ENCODE peak calls at places on chromosome 4, in six cellular contexts. Q, K, H, O, B and Z are unnamed samples.

GRCh38 chr4:52983563-52984303 is 121.6 kb downstream of the RASL11B start:
- DNase-seq in H (peak; percentile 84), B (peak; percentile 68), Q (peak; percentile 39), K (no peak), O (peak; percentile 89), Z (no peak)

GRCh38 chr4:42609051-42609450 is 47.9 kb downstream of the ATP8A1 start:
- DNase-seq in B (no peak), Q (no peak), H (no peak), K (no peak), O (no peak), Z (no peak)

GRCh38 chr4:6920174-6920573 is 10.5 kb downstream of the TBC1D14 start:
- DNase-seq in H (no peak), Q (no peak), O (no peak), B (no peak), K (no peak), Z (peak; percentile 85)

GRCh38 chr4:19774690-19775256 is 476.9 kb upstream of the SLIT2 start:
- DNase-seq in O (no peak), K (no peak), H (no peak), B (peak; percentile 44), Q (peak; percentile 8), Z (no peak)

GRCh38 chr4:8235224-8235623 is 34.3 kb upstream of the HTRA3 start:
- DNase-seq in K (no peak), O (no peak), B (no peak), H (no peak), Q (no peak), Z (no peak)

GRCh38 chr4:174600391-174600790 is 78.1 kb upstream of the HPGD start:
- DNase-seq in Q (no peak), O (no peak), H (no peak), K (no peak), B (no peak), Z (no peak)

GRCh38 chr4:8844976-8845690 is 26.5 kb downstream of the HMX1 start:
- DNase-seq in H (no peak), O (no peak), K (peak; percentile 10), B (no peak), Q (no peak), Z (peak; percentile 26)

GRCh38 chr4:25297528-25298242 is 14.9 kb upstream of the ZCCHC4 start:
- DNase-seq in O (no peak), Q (no peak), K (no peak), B (no peak), H (no peak), Z (no peak)

GRCh38 chr4:26736621-26737020 is 124.0 kb upstream of the STIM2 start:
- DNase-seq in O (no peak), H (no peak), Q (peak; percentile 58), K (no peak), B (peak; percentile 77), Z (no peak)

GRCh38 chr4:183728223-183729068 is 69.4 kb downstream of the TRAPPC11 start:
- DNase-seq in H (no peak), K (no peak), B (no peak), Q (no peak), O (no peak), Z (no peak)

GRCh38 chr4:170259631-170260153 is 169.9 kb upstream of the AADAT start:
- DNase-seq in H (peak; percentile 97), O (peak; percentile 99), B (peak; percentile 60), K (peak; percentile 62), Q (peak; percentile 64), Z (peak; percentile 67)

GRCh38 chr4:139454646-139455045 is 725 bp downstream of the RAB33B start:
- DNase-seq in Q (no peak), H (no peak), K (no peak), O (no peak), B (no peak), Z (no peak)

DNA sequence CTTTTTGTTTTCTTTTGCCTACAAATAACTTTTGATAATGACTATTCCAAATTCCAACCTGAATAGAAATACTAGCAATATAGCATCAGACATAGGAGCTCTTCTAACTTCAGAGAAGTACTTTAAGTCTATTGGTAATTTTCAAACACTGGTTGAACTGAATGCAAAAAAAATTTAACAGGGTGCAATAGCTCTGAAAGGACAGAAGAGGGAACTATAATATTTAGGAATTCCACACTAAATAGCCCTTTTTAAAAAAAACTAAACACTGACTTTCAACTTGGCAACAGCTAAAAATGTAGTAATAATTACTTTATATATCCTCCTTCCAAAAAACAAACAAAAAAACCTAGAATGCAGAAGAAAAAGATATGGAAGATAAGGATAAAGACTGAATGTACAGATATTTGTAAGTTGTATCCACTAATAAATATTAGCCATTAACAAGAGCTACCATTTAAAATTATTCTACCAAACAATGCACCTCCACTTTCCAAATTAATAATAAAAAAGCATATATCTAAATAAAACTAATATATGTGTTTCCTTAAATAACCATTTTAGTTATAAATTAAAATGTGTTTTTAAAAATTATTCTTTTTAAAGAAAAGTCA is 81.4 kb downstream of the FBXW7 start:
- DNase-seq in O (peak; percentile 38), Q (peak; percentile 19), B (peak; percentile 46), K (no peak), H (no peak), Z (no peak)
- TF ChIP-seq CTCF in O (peak; percentile 70), Q (peak; percentile 72), B (peak; percentile 77), K (peak; percentile 60), H (peak; percentile 73), Z (peak; percentile 66)

DNA sequence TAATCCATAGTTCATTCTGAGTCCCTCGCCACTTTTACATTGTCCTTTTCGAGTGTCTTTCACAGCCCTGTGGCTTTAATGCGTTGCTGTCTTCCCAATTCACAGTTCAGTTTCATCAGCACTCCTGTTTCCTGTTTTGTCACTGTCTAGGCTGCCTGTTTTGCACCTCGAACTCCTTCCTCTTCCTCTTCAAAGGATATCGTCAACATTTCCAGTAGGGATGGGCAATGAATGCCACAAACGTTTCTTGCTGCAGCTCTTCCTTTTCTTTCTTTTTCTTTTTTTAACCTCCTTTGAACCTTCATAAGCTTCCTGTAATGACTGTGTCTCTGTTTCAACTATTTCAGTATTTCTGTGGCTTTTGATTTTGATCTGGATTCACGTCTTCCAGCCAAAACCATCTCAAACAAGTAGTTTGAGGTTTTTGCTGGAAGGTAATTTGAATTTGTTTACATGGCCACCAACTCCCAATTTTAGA is 105.4 kb downstream of the ANXA3 start:
- DNase-seq in Q (peak; percentile 59), H (no peak), B (no peak), K (no peak), O (no peak), Z (no peak)
- H3K27ac ChIP-seq in Q (no peak overlapping the region), H (no peak overlapping the region), B (no peak overlapping the region), K (no peak overlapping the region), O (no peak overlapping the region), Z (peak overlapping the region; percentile 5)

GRCh38 chr4:82436130-82436529 is 5.7 kb downstream of the ENOPH1 start:
- DNase-seq in H (no peak), B (no peak), Q (no peak), K (no peak), O (no peak), Z (no peak)

GRCh38 chr4:82439088-82439487 is 8.7 kb downstream of the ENOPH1 start:
- DNase-seq in H (no peak), K (no peak), Q (no peak), B (no peak), O (no peak), Z (no peak)

GRCh38 chr4:82437285-82438005 is 7.1 kb downstream of the ENOPH1 start:
- DNase-seq in H (no peak), Q (peak; percentile 41), K (no peak), B (peak; percentile 44), O (peak; percentile 14), Z (no peak)

GRCh38 chr4:82434949-82435348 is 4.6 kb downstream of the ENOPH1 start:
- DNase-seq in Q (no peak), K (no peak), B (no peak), O (no peak), H (no peak), Z (no peak)

DNA sequence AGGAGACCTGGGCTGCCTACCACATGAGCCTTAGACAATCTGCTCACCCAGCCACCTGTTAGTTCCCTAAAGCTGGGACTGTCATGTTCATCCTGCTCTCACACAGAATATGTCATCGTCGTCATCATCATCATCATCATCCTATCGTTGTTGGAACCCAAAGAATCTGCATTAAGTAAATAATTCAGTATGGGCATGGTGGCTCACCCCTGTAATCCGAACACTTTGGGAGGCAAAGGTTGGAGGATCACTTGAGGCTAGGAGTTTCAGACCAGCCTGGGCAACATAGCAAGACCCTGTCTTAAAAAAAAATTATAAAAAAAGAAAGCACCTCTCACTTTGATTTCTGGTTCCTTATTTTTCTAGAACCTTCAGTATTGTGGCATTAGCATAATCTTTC is 6.4 kb downstream of the ENOPH1 start:
- DNase-seq in H (no peak), K (no peak), Q (no peak), O (no peak), B (no peak), Z (no peak)
- H3K36me3 ChIP-seq in H (no peaks in the 10 kb centered on the region), K (no peaks in the 10 kb centered on the region), Q (no peaks in the 10 kb centered on the region), O (peaks cover 16% of the 10 kb centered on the region), B (no peaks in the 10 kb centered on the region), Z (no peaks in the 10 kb centered on the region)

GRCh38 chr4:46254788-46255187 is 130.9 kb upstream of the GABRG1 start:
- DNase-seq in Q (peak; percentile 38), O (no peak), B (peak; percentile 38), H (no peak), K (no peak), Z (no peak)
- TF ChIP-seq CTCF in Q (no peak), O (no peak), B (no peak), H (no peak), K (no peak), Z (no peak)

GRCh38 chr4:113276448-113277158 is 227.2 kb downstream of the ANK2 start:
- DNase-seq in K (no peak), H (no peak), O (no peak), Q (no peak), B (no peak), Z (no peak)

GRCh38 chr4:113272523-113272922 is 223.1 kb downstream of the ANK2 start:
- DNase-seq in H (no peak), K (no peak), O (no peak), B (no peak), Q (no peak), Z (no peak)

GRCh38 chr4:113270520-113271319 is 221.3 kb downstream of the ANK2 start:
- DNase-seq in H (no peak), Q (no peak), K (no peak), B (no peak), O (peak; percentile 30), Z (no peak)
- H3K27ac ChIP-seq in H (no peak overlapping the region), Q (no peak overlapping the region), K (no peak overlapping the region), B (no peak overlapping the region), O (peak overlapping the region; percentile 78), Z (no peak overlapping the region)

GRCh38 chr4:187021436-187022205 is 298.0 kb upstream of the FAT1 start:
- DNase-seq in O (no peak), B (no peak), K (no peak), Q (no peak), H (no peak), Z (no peak)

DNA sequence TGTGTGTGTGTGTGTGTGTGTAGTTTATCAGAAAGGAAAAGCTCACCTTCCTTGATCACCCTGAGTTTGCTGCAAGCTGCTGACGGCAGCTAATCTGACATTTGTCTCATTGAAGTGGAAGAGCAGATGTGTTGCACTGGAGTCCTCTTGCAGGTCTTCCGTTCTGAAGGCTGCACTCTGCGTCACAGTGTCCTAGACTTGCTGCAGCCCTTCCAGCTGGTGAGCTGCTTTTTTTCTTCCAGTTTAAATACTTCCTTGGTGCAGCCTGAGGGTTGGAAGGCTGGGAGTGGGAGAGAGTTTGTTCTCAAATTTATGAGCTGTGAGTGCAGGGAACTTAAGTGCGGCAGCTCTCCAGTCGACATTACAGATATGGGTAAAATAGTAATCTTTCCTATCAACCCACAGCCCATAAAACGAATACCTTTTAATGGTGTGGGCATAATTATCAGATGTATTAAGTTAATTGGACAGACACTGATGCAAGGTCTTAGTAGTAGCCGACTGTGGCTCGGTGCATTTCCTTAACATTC is 303.6 kb upstream of the FAT1 start:
- DNase-seq in Q (no peak), K (no peak), H (peak; percentile 4), B (peak; percentile 47), O (no peak), Z (no peak)
- H3K36me3 ChIP-seq in Q (no peaks in the 10 kb centered on the region), K (no peaks in the 10 kb centered on the region), H (no peaks in the 10 kb centered on the region), B (no peaks in the 10 kb centered on the region), O (no peaks in the 10 kb centered on the region), Z (no peaks in the 10 kb centered on the region)